ENCODE peak calls at places on chromosomes 1 and 21, in eight cellular contexts. K is stimulated activated CD4-positive, alpha-beta T cell treated with anti-CD3 and anti-CD28 coated beads, TNF-alpha, amount 100 ng/mL, for 24 hours; L is GM19239; I is GM23248; E is NCI-H524; O is AG20443; T is CD8-positive, alpha-beta memory T cell; N is caudate nucleus. J is an unnamed sample.

GRCh38 chr1:32758795-32759430 is 56.3 kb upstream of the SYNC start:
- DNase-seq in O (no peak), N (no peak), E (no peak), L (no peak), T (no peak), I (no peak), K (no peak), J (no peak)

GRCh38 chr1:68322096-68322495 is 89.8 kb upstream of the WLS start:
- DNase-seq in K (no peak), O (no peak), T (no peak), L (no peak), I (peak), N (no peak), E (no peak), J (no peak)

GRCh38 chr1:220255204-220255603 is 17.0 kb downstream of the RAB3GAP2 start:
- DNase-seq in E (no peak), K (no peak), L (no peak), N (no peak), O (no peak), T (no peak), I (no peak), J (no peak)

GRCh38 chr1:64484651-64485050 is 14.7 kb downstream of the CACHD1 start:
- DNase-seq in E (no peak), O (no peak), N (no peak), T (no peak), I (no peak), K (no peak), L (no peak), J (no peak)

GRCh38 chr1:63698001-63698838 is 75.6 kb upstream of the ROR1 start:
- DNase-seq in N (peak), I (peak), L (no peak), E (no peak), T (no peak), O (peak), K (no peak), J (no peak)

GRCh38 chr1:6688001-6688400 is 13.6 kb downstream of the DNAJC11 start:
- DNase-seq in I (peak), E (no peak), K (no peak), N (no peak), O (peak), T (no peak), L (no peak), J (no peak)

GRCh38 chr1:43801203-43801602 is 93.9 kb downstream of the ST3GAL3 start:
- DNase-seq in I (no peak), L (no peak), T (no peak), O (no peak), N (no peak), E (no peak), K (no peak), J (no peak)

GRCh38 chr1:22969224-22969829 is 3.3 kb downstream of the LACTBL1 start:
- DNase-seq in O (no peak), N (no peak), L (no peak), E (peak), I (peak), T (no peak), K (no peak), J (no peak)

GRCh38 chr1:88276158-88276557 is 407.9 kb upstream of the PKN2 start:
- DNase-seq in O (peak), N (no peak), L (no peak), E (no peak), T (no peak), K (no peak), I (peak), J (no peak)

GRCh38 chr1:94481473-94481933 is 60.1 kb downstream of the F3 start:
- DNase-seq in K (peak), O (peak), N (peak), T (peak), I (peak), L (peak), E (peak), J (peak)

GRCh38 chr1:151858886-151859665 is 5.6 kb upstream of the THEM5 start:
- DNase-seq in N (no peak), I (no peak), O (peak), L (no peak), K (no peak), T (no peak), E (no peak), J (no peak)

GRCh38 chr1:109996476-109996875 is 11.9 kb downstream of the AHCYL1 start:
- DNase-seq in O (no peak), N (no peak), T (no peak), I (peak), L (no peak), K (no peak), E (no peak), J (no peak)

GRCh38 chr1:117671781-117672501 is 66.1 kb downstream of the TENT5C start:
- DNase-seq in T (no peak), N (no peak), E (no peak), K (no peak), O (peak), I (peak), L (no peak), J (no peak)

GRCh38 chr1:230423936-230424335 is 2.2 kb downstream of the PGBD5 start:
- DNase-seq in I (no peak), L (no peak), E (peak), N (no peak), T (no peak), K (no peak), O (no peak), J (no peak)

GRCh38 chr1:77282866-77283539 is 1.2 kb downstream of the AK5 start:
- DNase-seq in N (peak), E (peak), T (no peak), K (peak), O (peak), I (peak), L (no peak), J (no peak)

GRCh38 chr1:19384113-19384512 is 72.0 kb downstream of the SLC66A1 start:
- DNase-seq in K (no peak), E (no peak), I (peak), O (peak), L (no peak), T (no peak), N (no peak), J (no peak)

GRCh38 chr1:95233321-95233736 is 681 bp upstream of the RWDD3 start:
- DNase-seq in T (peak), L (no peak), I (peak), N (no peak), O (peak), K (no peak), E (peak), J (no peak)

GRCh38 chr1:170296642-170297041 is 150.9 kb downstream of the NTMT2 start:
- DNase-seq in K (no peak), O (no peak), E (no peak), N (no peak), T (no peak), L (no peak), I (peak), J (no peak)

GRCh38 chr1:147542549-147542857 is 1.2 kb downstream of the BCL9 start:
- DNase-seq in I (no peak), N (no peak), E (no peak), L (no peak), O (no peak), K (no peak), T (no peak), J (no peak)

GRCh38 chr21:18049461-18049860 is 195.2 kb upstream of the CHODL start:
- DNase-seq in T (no peak), K (no peak), E (peak), I (no peak), O (no peak), L (no peak), N (no peak), J (no peak)

GRCh38 chr1:226814751-226815496 is 55.5 kb upstream of the PSEN2 start:
- DNase-seq in T (no peak), K (no peak), I (peak), L (no peak), E (peak), N (peak), O (peak), J (no peak)

GRCh38 chr21:26191609-26192008 is 21.0 kb upstream of the APP start:
- DNase-seq in I (no peak), N (no peak), O (no peak), E (no peak), T (no peak), K (no peak), L (no peak), J (no peak)

GRCh38 chr1:158999301-159000069 is 10.2 kb upstream of the IFI16 start:
- DNase-seq in N (peak), T (no peak), L (no peak), K (no peak), E (no peak), O (peak), I (peak), J (peak)

GRCh38 chr1:161440312-161440894 is 64.9 kb upstream of the FCGR2A start:
- DNase-seq in E (no peak), I (peak), T (peak), K (peak), N (no peak), O (peak), L (peak), J (peak)

J was measured in neural crest cell.